ENCODE peak calls at places on chromosomes 4 and X, in six cellular contexts. One of them, this sample, is unnamed.

GRCh38 chrX:37378399-37378798 is 29.2 kb downstream of the PRRG1 start:
- DNase-seq in activated CD4-positive, CD25-positive, alpha-beta regulatory T cell treated with anti-CD3 and anti-CD28 coated beads, Interleukin-2, amount 50 U/mL, for 72 hours: no peak
- DNase-seq in H4: no peak
- DNase-seq in NCI-H1105: no peak
- DNase-seq in NCI-H1694: no peak
- DNase-seq in D341Med: no peak
- DNase-seq in this sample: no peak

GRCh38 chr4:57086324-57086723 is 23.9 kb downstream of the IGFBP7 start:
- DNase-seq in H4: no peak
- DNase-seq in NCI-H1105: no peak
- DNase-seq in NCI-H1694: no peak
- DNase-seq in activated CD4-positive, CD25-positive, alpha-beta regulatory T cell treated with anti-CD3 and anti-CD28 coated beads, Interleukin-2, amount 50 U/mL, for 72 hours: no peak
- DNase-seq in D341Med: no peak
- DNase-seq in this sample: no peak

GRCh38 chr4:41670530-41670929 is 78.0 kb downstream of the PHOX2B start:
- DNase-seq in NCI-H1694: peak
- DNase-seq in H4: no peak
- DNase-seq in NCI-H1105: peak
- DNase-seq in D341Med: no peak
- DNase-seq in activated CD4-positive, CD25-positive, alpha-beta regulatory T cell treated with anti-CD3 and anti-CD28 coated beads, Interleukin-2, amount 50 U/mL, for 72 hours: no peak
- DNase-seq in this sample: peak

GRCh38 chr4:6606465-6607235 is 31.7 kb downstream of the MAN2B2 start:
- DNase-seq in H4: no peak
- DNase-seq in activated CD4-positive, CD25-positive, alpha-beta regulatory T cell treated with anti-CD3 and anti-CD28 coated beads, Interleukin-2, amount 50 U/mL, for 72 hours: no peak
- DNase-seq in D341Med: no peak
- DNase-seq in NCI-H1105: no peak
- DNase-seq in NCI-H1694: no peak
- DNase-seq in this sample: no peak

GRCh38 chrX:135931644-135932487 is 38.4 kb downstream of the SAGE1 start:
- DNase-seq in H4: peak
- DNase-seq in D341Med: peak
- DNase-seq in NCI-H1694: peak
- DNase-seq in NCI-H1105: peak
- DNase-seq in activated CD4-positive, CD25-positive, alpha-beta regulatory T cell treated with anti-CD3 and anti-CD28 coated beads, Interleukin-2, amount 50 U/mL, for 72 hours: peak
- DNase-seq in this sample: peak

GRCh38 chrX:136953867-136954787 is 73.6 kb upstream of the RBMX start:
- DNase-seq in H4: peak
- DNase-seq in D341Med: peak
- DNase-seq in activated CD4-positive, CD25-positive, alpha-beta regulatory T cell treated with anti-CD3 and anti-CD28 coated beads, Interleukin-2, amount 50 U/mL, for 72 hours: peak
- DNase-seq in NCI-H1694: peak
- DNase-seq in NCI-H1105: peak
- DNase-seq in this sample: peak

GRCh38 chr4:154367659-154368058 is 123.9 kb downstream of the DCHS2 start:
- DNase-seq in NCI-H1105: no peak
- DNase-seq in H4: no peak
- DNase-seq in NCI-H1694: no peak
- DNase-seq in activated CD4-positive, CD25-positive, alpha-beta regulatory T cell treated with anti-CD3 and anti-CD28 coated beads, Interleukin-2, amount 50 U/mL, for 72 hours: no peak
- DNase-seq in D341Med: no peak
- DNase-seq in this sample: no peak

GRCh38 chr4:77711469-77711868 is 105.8 kb downstream of the CXCL13 start:
- DNase-seq in activated CD4-positive, CD25-positive, alpha-beta regulatory T cell treated with anti-CD3 and anti-CD28 coated beads, Interleukin-2, amount 50 U/mL, for 72 hours: no peak
- DNase-seq in NCI-H1694: no peak
- DNase-seq in H4: no peak
- DNase-seq in D341Med: no peak
- DNase-seq in NCI-H1105: no peak
- DNase-seq in this sample: no peak

GRCh38 chr4:172411180-172411579 is 598.0 kb downstream of the GALNTL6 start:
- DNase-seq in NCI-H1694: no peak
- DNase-seq in D341Med: no peak
- DNase-seq in activated CD4-positive, CD25-positive, alpha-beta regulatory T cell treated with anti-CD3 and anti-CD28 coated beads, Interleukin-2, amount 50 U/mL, for 72 hours: no peak
- DNase-seq in H4: peak
- DNase-seq in NCI-H1105: peak
- DNase-seq in this sample: peak

GRCh38 chrX:144219035-144219434 is 335.2 kb downstream of the UBE2NL start:
- DNase-seq in H4: peak
- DNase-seq in activated CD4-positive, CD25-positive, alpha-beta regulatory T cell treated with anti-CD3 and anti-CD28 coated beads, Interleukin-2, amount 50 U/mL, for 72 hours: no peak
- DNase-seq in D341Med: no peak
- DNase-seq in NCI-H1694: no peak
- DNase-seq in NCI-H1105: peak
- DNase-seq in this sample: no peak

GRCh38 chr4:8780086-8780485 is 91.6 kb downstream of the HMX1 start:
- DNase-seq in H4: no peak
- DNase-seq in activated CD4-positive, CD25-positive, alpha-beta regulatory T cell treated with anti-CD3 and anti-CD28 coated beads, Interleukin-2, amount 50 U/mL, for 72 hours: no peak
- DNase-seq in NCI-H1105: no peak
- DNase-seq in D341Med: no peak
- DNase-seq in NCI-H1694: no peak
- DNase-seq in this sample: no peak

GRCh38 chrX:85084770-85085393 is 81.2 kb downstream of the APOOL start:
- DNase-seq in activated CD4-positive, CD25-positive, alpha-beta regulatory T cell treated with anti-CD3 and anti-CD28 coated beads, Interleukin-2, amount 50 U/mL, for 72 hours: no peak
- DNase-seq in D341Med: peak
- DNase-seq in NCI-H1105: no peak
- DNase-seq in H4: peak
- DNase-seq in NCI-H1694: no peak
- DNase-seq in this sample: no peak

GRCh38 chr4:2743518-2744445 is 12.4 kb downstream of the TNIP2 start:
- DNase-seq in activated CD4-positive, CD25-positive, alpha-beta regulatory T cell treated with anti-CD3 and anti-CD28 coated beads, Interleukin-2, amount 50 U/mL, for 72 hours: no peak
- DNase-seq in H4: peak
- DNase-seq in D341Med: peak
- DNase-seq in NCI-H1694: no peak
- DNase-seq in NCI-H1105: no peak
- DNase-seq in this sample: no peak

GRCh38 chrX:5068550-5068949 is 1160.1 kb downstream of the NLGN4X start:
- DNase-seq in H4: no peak
- DNase-seq in NCI-H1105: no peak
- DNase-seq in activated CD4-positive, CD25-positive, alpha-beta regulatory T cell treated with anti-CD3 and anti-CD28 coated beads, Interleukin-2, amount 50 U/mL, for 72 hours: no peak
- DNase-seq in D341Med: no peak
- DNase-seq in NCI-H1694: no peak
- DNase-seq in this sample: no peak

GRCh38 chrX:154918060-154918483 is 31.9 kb downstream of the F8A1 start:
- DNase-seq in D341Med: peak
- DNase-seq in activated CD4-positive, CD25-positive, alpha-beta regulatory T cell treated with anti-CD3 and anti-CD28 coated beads, Interleukin-2, amount 50 U/mL, for 72 hours: peak
- DNase-seq in NCI-H1694: peak
- DNase-seq in H4: peak
- DNase-seq in NCI-H1105: peak
- DNase-seq in this sample: peak

GRCh38 chrX:65635371-65635770 is 32.1 kb upstream of the MSN start:
- DNase-seq in activated CD4-positive, CD25-positive, alpha-beta regulatory T cell treated with anti-CD3 and anti-CD28 coated beads, Interleukin-2, amount 50 U/mL, for 72 hours: no peak
- DNase-seq in NCI-H1694: no peak
- DNase-seq in H4: no peak
- DNase-seq in NCI-H1105: no peak
- DNase-seq in D341Med: no peak
- DNase-seq in this sample: no peak

GRCh38 chrX:132294776-132295495 is 75.7 kb upstream of the RAP2C start:
- DNase-seq in NCI-H1105: no peak
- DNase-seq in D341Med: no peak
- DNase-seq in NCI-H1694: no peak
- DNase-seq in H4: no peak
- DNase-seq in activated CD4-positive, CD25-positive, alpha-beta regulatory T cell treated with anti-CD3 and anti-CD28 coated beads, Interleukin-2, amount 50 U/mL, for 72 hours: no peak
- DNase-seq in this sample: no peak

GRCh38 chr4:105633241-105633640 is 75.2 kb downstream of the INTS12 start:
- DNase-seq in activated CD4-positive, CD25-positive, alpha-beta regulatory T cell treated with anti-CD3 and anti-CD28 coated beads, Interleukin-2, amount 50 U/mL, for 72 hours: no peak
- DNase-seq in D341Med: no peak
- DNase-seq in NCI-H1105: no peak
- DNase-seq in H4: no peak
- DNase-seq in NCI-H1694: no peak
- DNase-seq in this sample: no peak

GRCh38 chr4:77433102-77433733 is 172.4 kb upstream of the CXCL13 start:
- DNase-seq in activated CD4-positive, CD25-positive, alpha-beta regulatory T cell treated with anti-CD3 and anti-CD28 coated beads, Interleukin-2, amount 50 U/mL, for 72 hours: no peak
- DNase-seq in D341Med: peak
- DNase-seq in NCI-H1105: peak
- DNase-seq in NCI-H1694: no peak
- DNase-seq in H4: peak
- DNase-seq in this sample: peak

GRCh38 chrX:45003080-45003479 is 130.1 kb downstream of the KDM6A start:
- DNase-seq in D341Med: no peak
- DNase-seq in NCI-H1105: no peak
- DNase-seq in activated CD4-positive, CD25-positive, alpha-beta regulatory T cell treated with anti-CD3 and anti-CD28 coated beads, Interleukin-2, amount 50 U/mL, for 72 hours: no peak
- DNase-seq in NCI-H1694: no peak
- DNase-seq in H4: no peak
- DNase-seq in this sample: no peak

GRCh38 chrX:47179221-47179927 is 14.3 kb upstream of the UBA1 start:
- DNase-seq in NCI-H1694: no peak
- DNase-seq in D341Med: no peak
- DNase-seq in H4: no peak
- DNase-seq in activated CD4-positive, CD25-positive, alpha-beta regulatory T cell treated with anti-CD3 and anti-CD28 coated beads, Interleukin-2, amount 50 U/mL, for 72 hours: no peak
- DNase-seq in NCI-H1105: no peak
- DNase-seq in this sample: no peak

GRCh38 chr4:77035153-77035552 is 40.6 kb downstream of the CCNI start:
- DNase-seq in NCI-H1105: no peak
- DNase-seq in H4: no peak
- DNase-seq in activated CD4-positive, CD25-positive, alpha-beta regulatory T cell treated with anti-CD3 and anti-CD28 coated beads, Interleukin-2, amount 50 U/mL, for 72 hours: no peak
- DNase-seq in D341Med: no peak
- DNase-seq in NCI-H1694: no peak
- DNase-seq in this sample: no peak

GRCh38 chr4:44869222-44869882 is 143.0 kb upstream of the GNPDA2 start:
- DNase-seq in NCI-H1694: no peak
- DNase-seq in NCI-H1105: no peak
- DNase-seq in activated CD4-positive, CD25-positive, alpha-beta regulatory T cell treated with anti-CD3 and anti-CD28 coated beads, Interleukin-2, amount 50 U/mL, for 72 hours: no peak
- DNase-seq in D341Med: no peak
- DNase-seq in H4: no peak
- DNase-seq in this sample: no peak

GRCh38 chrX:133171962-133172708 is 46.0 kb downstream of the TFDP3 start:
- DNase-seq in activated CD4-positive, CD25-positive, alpha-beta regulatory T cell treated with anti-CD3 and anti-CD28 coated beads, Interleukin-2, amount 50 U/mL, for 72 hours: no peak
- DNase-seq in NCI-H1694: peak
- DNase-seq in NCI-H1105: no peak
- DNase-seq in D341Med: peak
- DNase-seq in H4: peak
- DNase-seq in this sample: no peak

GRCh38 chrX:27057883-27058282 is 405.3 kb downstream of the PPP4R3C start:
- DNase-seq in NCI-H1694: no peak
- DNase-seq in activated CD4-positive, CD25-positive, alpha-beta regulatory T cell treated with anti-CD3 and anti-CD28 coated beads, Interleukin-2, amount 50 U/mL, for 72 hours: no peak
- DNase-seq in D341Med: no peak
- DNase-seq in NCI-H1105: no peak
- DNase-seq in H4: no peak
- DNase-seq in this sample: no peak

GRCh38 chr4:52959545-52959944 is 97.4 kb downstream of the RASL11B start:
- DNase-seq in D341Med: no peak
- DNase-seq in NCI-H1694: no peak
- DNase-seq in activated CD4-positive, CD25-positive, alpha-beta regulatory T cell treated with anti-CD3 and anti-CD28 coated beads, Interleukin-2, amount 50 U/mL, for 72 hours: no peak
- DNase-seq in NCI-H1105: no peak
- DNase-seq in H4: no peak
- DNase-seq in this sample: no peak

GRCh38 chr4:89599026-89599425 is 237.9 kb downstream of the SNCA start:
- DNase-seq in activated CD4-positive, CD25-positive, alpha-beta regulatory T cell treated with anti-CD3 and anti-CD28 coated beads, Interleukin-2, amount 50 U/mL, for 72 hours: no peak
- DNase-seq in D341Med: no peak
- DNase-seq in H4: no peak
- DNase-seq in NCI-H1105: no peak
- DNase-seq in NCI-H1694: no peak
- DNase-seq in this sample: no peak

GRCh38 chr4:107094332-107094731 is 58.2 kb upstream of the DKK2 start:
- DNase-seq in NCI-H1694: no peak
- DNase-seq in H4: peak
- DNase-seq in NCI-H1105: no peak
- DNase-seq in activated CD4-positive, CD25-positive, alpha-beta regulatory T cell treated with anti-CD3 and anti-CD28 coated beads, Interleukin-2, amount 50 U/mL, for 72 hours: no peak
- DNase-seq in D341Med: peak
- DNase-seq in this sample: no peak

GRCh38 chr4:33882246-33882990 is 2361.9 kb downstream of the ARAP2 start:
- DNase-seq in activated CD4-positive, CD25-positive, alpha-beta regulatory T cell treated with anti-CD3 and anti-CD28 coated beads, Interleukin-2, amount 50 U/mL, for 72 hours: no peak
- DNase-seq in NCI-H1105: no peak
- DNase-seq in D341Med: no peak
- DNase-seq in NCI-H1694: no peak
- DNase-seq in H4: no peak
- DNase-seq in this sample: no peak

GRCh38 chrX:17038277-17038676 is 91.8 kb downstream of the REPS2 start:
- DNase-seq in NCI-H1694: no peak
- DNase-seq in NCI-H1105: no peak
- DNase-seq in H4: no peak
- DNase-seq in D341Med: no peak
- DNase-seq in activated CD4-positive, CD25-positive, alpha-beta regulatory T cell treated with anti-CD3 and anti-CD28 coated beads, Interleukin-2, amount 50 U/mL, for 72 hours: no peak
- DNase-seq in this sample: no peak